ENCODE peak calls at places on chromosomes 16 and 17, in four cellular contexts. T is activated CD8-positive, alpha-beta T cell treated with anti-CD3 and anti-CD28 coated beads for 36 hours; B is fibroblast of lung; W is AG04450. E is an unnamed sample.
A peak's percentile ranks its signal among the peaks of the same experiment; 100 is the strongest.

GRCh38 chr16:49593423-49594040 is 219.9 kb downstream of the C16orf78 start:
- DNase-seq in W (no peak), B (no peak), T (no peak), E (no peak)

GRCh38 chr16:81040837-81041236 is 5.2 kb downstream of the ATMIN start:
- DNase-seq in T (no peak), W (no peak), B (no peak), E (no peak)

GRCh38 chr16:86854895-86855294 is 276.5 kb downstream of the FOXL1 start:
- DNase-seq in T (no peak), W (peak; percentile 24), B (peak; percentile 32), E (peak; percentile 38)

GRCh38 chr16:11321662-11322061 is 23.6 kb upstream of the RMI2 start:
- DNase-seq in B (no peak), W (no peak), T (no peak), E (no peak)

GRCh38 chr17:68288375-68288774 is 2.6 kb downstream of the SLC16A6 start:
- DNase-seq in W (no peak), B (no peak), T (no peak), E (no peak)

GRCh38 chr17:2703181-2703580 is 8.4 kb downstream of the CLUH start:
- DNase-seq in B (no peak), T (no peak), W (no peak), E (no peak)

GRCh38 chr17:11039342-11039741 is 201.5 kb upstream of the PIRT start:
- DNase-seq in W (no peak), T (no peak), B (no peak), E (no peak)

GRCh38 chr16:57627184-57627871 is 1.1 kb upstream of the ADGRG1 start:
- DNase-seq in W (no peak), T (no peak), B (peak; percentile 53), E (peak; percentile 76)

GRCh38 chr16:76729525-76729924 is 452.3 kb downstream of the CNTNAP4 start:
- DNase-seq in W (no peak), B (peak; percentile 10), T (no peak), E (no peak)

GRCh38 chr16:3902731-3903130 is 22.2 kb upstream of the CREBBP start:
- DNase-seq in W (no peak), B (no peak), T (no peak), E (no peak)

GRCh38 chr16:87693827-87694226 is 72.0 kb downstream of the KLHDC4 start:
- DNase-seq in T (no peak), W (no peak), B (no peak), E (no peak)

GRCh38 chr17:81365601-81366585 is 29.4 kb upstream of the BAHCC1 start:
- DNase-seq in T (peak; percentile 64), W (no peak), B (peak; percentile 73), E (no peak)

GRCh38 chr16:15553313-15554088 is 89.5 kb downstream of the MARF1 start:
- DNase-seq in W (no peak), T (peak; percentile 42), B (no peak), E (no peak)
- TF ChIP-seq CTCF in W (no peak), T (no peak), B (no peak), E (no peak)

GRCh38 chr16:27230562-27230991 is 27.3 kb downstream of the KDM8 start:
- DNase-seq in B (no peak), T (peak; percentile 84), W (no peak), E (no peak)
- TF ChIP-seq CTCF in B (no peak), T (no peak), W (no peak), E (no peak)

GRCh38 chr16:30844346-30844670 is 49.6 kb downstream of the BCL7C start:
- DNase-seq in W (no peak), T (no peak), B (no peak), E (no peak)

GRCh38 chr16:30846649-30847402 is 47.1 kb downstream of the BCL7C start:
- DNase-seq in T (no peak), W (no peak), B (no peak), E (no peak)

GRCh38 chr16:30844671-30845449 is 49.0 kb downstream of the BCL7C start:
- DNase-seq in B (peak; percentile 95), T (peak; percentile 83), W (peak; percentile 81), E (peak; percentile 78)

GRCh38 chr16:30853758-30854157 is 40.1 kb downstream of the BCL7C start:
- DNase-seq in W (no peak), B (no peak), T (no peak), E (no peak)

GRCh38 chr16:30850246-30850645 is 43.6 kb downstream of the BCL7C start:
- DNase-seq in W (no peak), B (no peak), T (no peak), E (no peak)
- TF ChIP-seq CTCF in W (no peak), B (no peak), T (no peak), E (no peak)

GRCh38 chr17:48542956-48543853 is 1.7 kb downstream of the HOXB2 start:
- DNase-seq in B (peak; percentile 62), T (peak; percentile 76), W (no peak), E (no peak)
- TF ChIP-seq CTCF in B (no peak), T (peak; percentile 45), W (no peak), E (no peak)

GRCh38 chr17:48637323-48638260 is 11.4 kb upstream of the HOXB9 start:
- DNase-seq in W (peak; percentile 30), B (peak; percentile 72), T (no peak), E (peak; percentile 52)

GRCh38 chr17:48633266-48633816 is 7.2 kb upstream of the HOXB9 start:
- DNase-seq in B (no peak), W (no peak), T (no peak), E (no peak)

GRCh38 chr17:48639136-48639535 is 13.0 kb upstream of the HOXB9 start:
- DNase-seq in W (no peak), B (no peak), T (no peak), E (no peak)

GRCh38 chr17:48634446-48635208 is 8.5 kb upstream of the HOXB9 start:
- DNase-seq in B (no peak), T (no peak), W (no peak), E (no peak)

DNA sequence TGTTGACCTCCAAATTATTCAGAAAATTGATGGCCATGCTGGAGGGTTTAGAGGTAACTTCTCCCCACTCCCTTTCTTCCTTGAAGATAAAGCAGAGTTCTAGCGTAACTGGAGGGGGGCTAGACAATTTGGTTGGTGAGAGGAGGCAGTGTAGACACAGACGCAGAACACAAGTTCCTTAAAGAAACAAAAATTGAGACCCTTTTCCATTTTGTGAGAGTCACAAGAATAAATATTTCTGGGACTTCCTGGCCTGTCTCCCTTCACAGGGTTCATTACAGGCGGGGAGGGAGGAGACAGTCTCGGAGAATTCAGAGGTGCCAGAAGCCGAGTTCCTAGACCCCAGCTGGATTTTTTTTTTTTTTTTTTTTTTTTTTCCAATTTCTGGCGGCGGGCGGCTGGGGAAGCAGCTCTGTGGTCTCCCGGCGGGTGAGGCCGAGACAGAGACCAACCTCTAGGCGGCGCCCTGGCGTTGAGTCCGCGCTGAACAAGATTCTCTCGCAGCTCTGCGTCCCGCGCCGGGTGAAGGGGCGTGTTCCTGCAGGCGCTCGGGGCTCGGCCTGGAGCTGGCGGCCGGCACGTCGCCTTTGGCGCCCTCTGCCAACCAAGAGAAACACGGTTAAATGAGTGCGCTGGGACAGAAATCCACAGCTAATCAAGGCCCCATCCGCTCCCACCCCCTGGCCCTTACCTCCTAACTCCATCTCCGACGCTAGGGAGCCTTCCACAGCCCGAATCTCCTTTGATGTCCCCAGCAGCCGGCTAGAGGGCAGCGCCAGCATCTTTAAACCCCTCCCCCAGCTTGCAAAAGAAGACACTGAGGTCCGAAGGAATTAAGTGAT is 10.2 kb upstream of the HOXB9 start:
- DNase-seq in T (peak; percentile 89), B (peak; percentile 59), W (no peak), E (no peak)
- TF ChIP-seq CTCF in T (peak; percentile 77), B (peak; percentile 20), W (peak; percentile 57), E (peak; percentile 51)

GRCh38 chr16:89808453-89808939 is 8.0 kb downstream of the FANCA start:
- DNase-seq in T (no peak), B (no peak), W (no peak), E (no peak)
- TF ChIP-seq CTCF in T (no peak), B (no peak), W (no peak), E (no peak)

GRCh38 chr16:69330286-69331109 is at the start of gene PDF:
- DNase-seq in W (peak; percentile 67), T (peak; percentile 85), B (peak; percentile 89), E (peak; percentile 69)
- TF ChIP-seq CTCF in W (no peak), T (no peak), B (no peak), E (no peak)